ENCODE peak calls at places on chromosomes 3 and 15, in five cellular contexts. One of them, this sample, is unnamed.

GRCh38 chr3:158106773-158107461 is 697 bp upstream of the SHOX2 start:
- DNase-seq in NT2/D1: no peak
- DNase-seq in HepG2: no peak
- DNase-seq in left cardiac atrium: peak
- DNase-seq in AML-193: no peak
- DNase-seq in this sample: no peak

GRCh38 chr3:105173972-105174371 is 192.7 kb upstream of the ALCAM start:
- DNase-seq in NT2/D1: no peak
- DNase-seq in HepG2: no peak
- DNase-seq in left cardiac atrium: no peak
- DNase-seq in AML-193: no peak
- DNase-seq in this sample: no peak

GRCh38 chr3:171377859-171378258 is 82.3 kb downstream of the TNIK start:
- DNase-seq in NT2/D1: no peak
- DNase-seq in HepG2: no peak
- DNase-seq in left cardiac atrium: no peak
- DNase-seq in AML-193: no peak
- DNase-seq in this sample: no peak

GRCh38 chr3:47412453-47412756 is 31.6 kb downstream of the PTPN23 start:
- DNase-seq in NT2/D1: no peak
- DNase-seq in HepG2: no peak
- DNase-seq in left cardiac atrium: no peak
- DNase-seq in AML-193: no peak
- DNase-seq in this sample: no peak

GRCh38 chr3:45232531-45232930 is 6.4 kb upstream of the TMEM158 start:
- DNase-seq in NT2/D1: no peak
- DNase-seq in HepG2: no peak
- DNase-seq in left cardiac atrium: no peak
- DNase-seq in AML-193: no peak
- DNase-seq in this sample: no peak

GRCh38 chr3:194787072-194787471 is 101.4 kb downstream of the FAM43A start:
- DNase-seq in NT2/D1: no peak
- DNase-seq in HepG2: no peak
- DNase-seq in left cardiac atrium: no peak
- DNase-seq in AML-193: no peak
- DNase-seq in this sample: no peak

GRCh38 chr15:27828721-27829120 is 270.4 kb downstream of the OCA2 start:
- DNase-seq in NT2/D1: no peak
- DNase-seq in HepG2: no peak
- DNase-seq in left cardiac atrium: no peak
- DNase-seq in AML-193: no peak
- DNase-seq in this sample: no peak

GRCh38 chr3:147945968-147946519 is 536.9 kb downstream of the ZIC1 start:
- DNase-seq in NT2/D1: no peak
- DNase-seq in HepG2: peak
- DNase-seq in left cardiac atrium: peak
- DNase-seq in AML-193: peak
- DNase-seq in this sample: peak

GRCh38 chr15:80403712-80404056 is 498 bp upstream of the ARNT2 start:
- DNase-seq in NT2/D1: no peak
- DNase-seq in HepG2: no peak
- DNase-seq in left cardiac atrium: no peak
- DNase-seq in AML-193: no peak
- DNase-seq in this sample: no peak

GRCh38 chr15:76183906-76184639 is 124.3 kb downstream of the TMEM266 start:
- DNase-seq in NT2/D1: no peak
- DNase-seq in HepG2: no peak
- DNase-seq in left cardiac atrium: no peak
- DNase-seq in AML-193: no peak
- DNase-seq in this sample: no peak

GRCh38 chr15:99105516-99106341 is 849 bp downstream of the SYNM start:
- DNase-seq in NT2/D1: peak
- DNase-seq in HepG2: no peak
- DNase-seq in left cardiac atrium: peak
- DNase-seq in AML-193: no peak
- DNase-seq in this sample: peak

GRCh38 chr15:74773731-74774252 is 8.1 kb upstream of the CSK start:
- DNase-seq in NT2/D1: no peak
- DNase-seq in HepG2: peak
- DNase-seq in left cardiac atrium: no peak
- DNase-seq in AML-193: no peak
- DNase-seq in this sample: peak

GRCh38 chr15:65213241-65213640 is 2.0 kb upstream of the CILP start:
- DNase-seq in NT2/D1: no peak
- DNase-seq in HepG2: no peak
- DNase-seq in left cardiac atrium: peak
- DNase-seq in AML-193: no peak
- DNase-seq in this sample: no peak

GRCh38 chr3:133955892-133956291 is 60.2 kb upstream of the RAB6B start:
- DNase-seq in NT2/D1: no peak
- DNase-seq in HepG2: no peak
- DNase-seq in left cardiac atrium: no peak
- DNase-seq in AML-193: no peak
- DNase-seq in this sample: no peak

GRCh38 chr15:100256985-100257650 is 84.7 kb downstream of the ADAMTS17 start:
- DNase-seq in NT2/D1: no peak
- DNase-seq in HepG2: no peak
- DNase-seq in left cardiac atrium: no peak
- DNase-seq in AML-193: no peak
- DNase-seq in this sample: no peak

GRCh38 chr15:100515758-100516157 is 13.0 kb downstream of the CERS3 start:
- DNase-seq in NT2/D1: no peak
- DNase-seq in HepG2: no peak
- DNase-seq in left cardiac atrium: no peak
- DNase-seq in AML-193: no peak
- DNase-seq in this sample: no peak

GRCh38 chr15:80317389-80318169 is 65.6 kb upstream of the CTXND1 start:
- DNase-seq in NT2/D1: no peak
- DNase-seq in HepG2: peak
- DNase-seq in left cardiac atrium: peak
- DNase-seq in AML-193: no peak
- DNase-seq in this sample: no peak

GRCh38 chr3:188154758-188155574 is 1.0 kb downstream of the LPP start:
- DNase-seq in NT2/D1: no peak
- DNase-seq in HepG2: no peak
- DNase-seq in left cardiac atrium: no peak
- DNase-seq in AML-193: no peak
- DNase-seq in this sample: peak

GRCh38 chr3:182794806-182795369 is 1.6 kb downstream of the ATP11B start:
- DNase-seq in NT2/D1: no peak
- DNase-seq in HepG2: no peak
- DNase-seq in left cardiac atrium: no peak
- DNase-seq in AML-193: peak
- DNase-seq in this sample: peak

GRCh38 chr3:18679226-18679625 is 254.1 kb upstream of the SATB1 start:
- DNase-seq in NT2/D1: no peak
- DNase-seq in HepG2: no peak
- DNase-seq in left cardiac atrium: no peak
- DNase-seq in AML-193: no peak
- DNase-seq in this sample: peak